ENCODE peak calls at places on chromosome 11, in six cellular contexts. Z is fibroblast of the aortic adventitia, R is heart left ventricle, C is neural progenitor cell, Y is mucosa of descending colon, H is colonic mucosa. A is an unnamed sample.

GRCh38 chr11:19258651-19259230 is 18.0 kb upstream of the E2F8 start:
- DNase-seq in Z (no peak), R (no peak), C (peak), Y (no peak), H (no peak), A (no peak)

GRCh38 chr11:122642472-122642922 is 13.0 kb upstream of the UBASH3B start:
- DNase-seq in Z (peak), R (no peak), C (no peak), Y (no peak), H (no peak), A (peak)

GRCh38 chr11:22130462-22131053 is 62.3 kb upstream of the ANO5 start:
- DNase-seq in Z (no peak), R (no peak), C (peak), Y (no peak), H (no peak), A (no peak)

GRCh38 chr11:103085758-103086365 is 6.1 kb downstream of the DCUN1D5 start:
- DNase-seq in Z (peak), R (no peak), C (no peak), Y (no peak), H (no peak), A (no peak)

GRCh38 chr11:130771708-130772107 is 144.6 kb downstream of the SNX19 start:
- DNase-seq in Z (peak), R (no peak), C (no peak), Y (no peak), H (no peak), A (no peak)

GRCh38 chr11:86999859-87000753 is 37.6 kb upstream of the TMEM135 start:
- DNase-seq in Z (peak), R (no peak), C (peak), Y (no peak), H (no peak), A (no peak)

GRCh38 chr11:103587951-103588788 is 448.3 kb upstream of the DDI1 start:
- DNase-seq in Z (peak), R (no peak), C (no peak), Y (no peak), H (no peak), A (no peak)

GRCh38 chr11:46210856-46211255 is 66.6 kb upstream of the CREB3L1 start:
- DNase-seq in Z (no peak), R (no peak), C (no peak), Y (no peak), H (no peak), A (no peak)

GRCh38 chr11:114171257-114172054 is 111.9 kb downstream of the ZBTB16 start:
- DNase-seq in Z (no peak), R (peak), C (no peak), Y (peak), H (peak), A (no peak)

GRCh38 chr11:6365659-6366058 is 24.6 kb upstream of the SMPD1 start:
- DNase-seq in Z (no peak), R (no peak), C (no peak), Y (no peak), H (peak), A (no peak)

GRCh38 chr11:65657426-65657825 is 5.3 kb downstream of the RELA start:
- DNase-seq in Z (no peak), R (no peak), C (no peak), Y (peak), H (no peak), A (no peak)

GRCh38 chr11:129093283-129093682 is 98.8 kb downstream of the ARHGAP32 start:
- DNase-seq in Z (no peak), R (no peak), C (no peak), Y (no peak), H (no peak), A (no peak)

GRCh38 chr11:37503411-37504065 is 905.5 kb upstream of the RAG2 start:
- DNase-seq in Z (no peak), R (no peak), C (no peak), Y (no peak), H (no peak), A (no peak)

GRCh38 chr11:77530879-77531278 is 57.0 kb upstream of the PAK1 start:
- DNase-seq in Z (no peak), R (no peak), C (no peak), Y (no peak), H (no peak), A (no peak)

GRCh38 chr11:134244593-134244992 is 8.6 kb downstream of the THYN1 start:
- DNase-seq in Z (no peak), R (no peak), C (peak), Y (no peak), H (no peak), A (no peak)

GRCh38 chr11:4839851-4840549 is 9.0 kb downstream of the OR51S1 start:
- DNase-seq in Z (no peak), R (no peak), C (no peak), Y (no peak), H (no peak), A (no peak)

GRCh38 chr11:70899616-70900015 is 352.8 kb downstream of the SHANK2 start:
- DNase-seq in Z (no peak), R (no peak), C (no peak), Y (no peak), H (no peak), A (no peak)

GRCh38 chr11:70517996-70518907 is 119.9 kb downstream of the CTTN start:
- DNase-seq in Z (peak), R (peak), C (no peak), Y (no peak), H (no peak), A (no peak)

GRCh38 chr11:85898456-85898855 is 43.3 kb downstream of the CCDC83 start:
- DNase-seq in Z (no peak), R (no peak), C (no peak), Y (no peak), H (no peak), A (no peak)

GRCh38 chr11:100882957-100883356 is 195.9 kb downstream of the ARHGAP42 start:
- DNase-seq in Z (no peak), R (no peak), C (no peak), Y (no peak), H (no peak), A (no peak)

GRCh38 chr11:60880189-60880588 is 12.8 kb downstream of the ZP1 start:
- DNase-seq in Z (no peak), R (no peak), C (no peak), Y (no peak), H (no peak), A (no peak)

DNA sequence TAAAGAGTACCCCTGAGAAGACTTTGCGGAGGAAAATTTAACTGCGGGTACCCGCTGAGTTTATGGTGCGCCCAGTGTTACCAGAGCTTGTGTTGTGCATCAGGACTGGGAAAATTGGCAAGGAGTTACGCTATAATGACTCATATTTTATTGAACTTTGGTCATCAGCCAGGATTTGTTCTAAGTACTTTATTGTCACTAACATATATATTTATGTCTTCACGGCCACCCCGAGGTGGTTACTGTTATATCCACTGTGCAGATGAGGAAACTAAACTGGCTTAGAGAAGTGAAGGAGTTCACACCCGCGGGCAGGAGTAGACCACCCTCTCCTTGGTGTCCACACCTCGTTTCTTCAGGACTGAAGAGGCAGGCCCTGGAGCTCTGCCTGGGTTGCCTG is 662 bp downstream of the ACCS start:
- DNase-seq in Z (peak), R (peak), C (no peak), Y (no peak), H (peak), A (peak)
- H3K4me3 ChIP-seq in Z (peak), R (peak), C (peak), Y (peak), H (peak), A (peak)

GRCh38 chr11:127474735-127475134 is 474.2 kb upstream of the KIRREL3 start:
- DNase-seq in Z (no peak), R (no peak), C (peak), Y (no peak), H (no peak), A (no peak)

GRCh38 chr11:127470485-127470884 is 469.9 kb upstream of the KIRREL3 start:
- DNase-seq in Z (no peak), R (no peak), C (peak), Y (no peak), H (no peak), A (no peak)

DNA sequence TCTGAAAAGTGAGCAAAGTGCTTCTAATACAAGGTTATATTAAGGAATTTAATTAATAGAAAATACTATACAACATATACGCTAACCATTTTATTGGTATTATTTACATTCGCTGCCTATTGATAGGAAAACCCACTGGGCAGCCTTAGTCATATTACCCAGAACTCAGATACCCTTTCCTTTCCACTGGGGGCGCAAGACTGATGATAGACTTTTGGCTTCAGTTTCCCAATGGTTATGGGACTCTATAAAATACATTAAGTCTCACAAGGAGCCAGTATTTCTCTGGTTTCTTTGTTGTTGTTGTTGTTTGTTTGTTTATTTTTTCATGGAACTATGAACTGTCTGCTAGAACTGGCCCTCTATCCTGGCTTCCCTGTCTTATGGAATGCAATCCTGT is 471.1 kb upstream of the KIRREL3 start:
- DNase-seq in Z (no peak), R (no peak), C (no peak), Y (no peak), H (no peak), A (no peak)
- TF ChIP-seq CTCF in Z (no peak), R (no peak), C (peak), Y (no peak), H (no peak), A (peak)

GRCh38 chr11:64314146-64314804 is 3.1 kb downstream of the TRMT112 start:
- DNase-seq in Z (no peak), R (no peak), C (no peak), Y (no peak), H (no peak), A (no peak)
- H3K4me3 ChIP-seq in Z (peak), R (peak), C (no peak), Y (no peak), H (no peak), A (no peak)

GRCh38 chr11:834371-835316 is 1.9 kb downstream of the CD151 start:
- DNase-seq in Z (peak), R (peak), C (no peak), Y (peak), H (peak), A (no peak)
- TF ChIP-seq CTCF in Z (no peak), R (no peak), C (no peak), Y (no peak), H (no peak), A (no peak)

GRCh38 chr11:62433141-62433543 is 14.3 kb downstream of the SCGB1A1 start:
- DNase-seq in Z (no peak), R (no peak), C (no peak), Y (no peak), H (no peak), A (no peak)
- H3K4me3 ChIP-seq in Z (no peak), R (no peak), C (no peak), Y (no peak), H (no peak), A (no peak)

GRCh38 chr11:41612415-41612814 is 153.0 kb upstream of the LRRC4C start:
- DNase-seq in Z (peak), R (no peak), C (peak), Y (no peak), H (no peak), A (no peak)
- TF ChIP-seq CTCF in Z (peak), R (no peak), C (peak), Y (no peak), H (no peak), A (peak)

DNA sequence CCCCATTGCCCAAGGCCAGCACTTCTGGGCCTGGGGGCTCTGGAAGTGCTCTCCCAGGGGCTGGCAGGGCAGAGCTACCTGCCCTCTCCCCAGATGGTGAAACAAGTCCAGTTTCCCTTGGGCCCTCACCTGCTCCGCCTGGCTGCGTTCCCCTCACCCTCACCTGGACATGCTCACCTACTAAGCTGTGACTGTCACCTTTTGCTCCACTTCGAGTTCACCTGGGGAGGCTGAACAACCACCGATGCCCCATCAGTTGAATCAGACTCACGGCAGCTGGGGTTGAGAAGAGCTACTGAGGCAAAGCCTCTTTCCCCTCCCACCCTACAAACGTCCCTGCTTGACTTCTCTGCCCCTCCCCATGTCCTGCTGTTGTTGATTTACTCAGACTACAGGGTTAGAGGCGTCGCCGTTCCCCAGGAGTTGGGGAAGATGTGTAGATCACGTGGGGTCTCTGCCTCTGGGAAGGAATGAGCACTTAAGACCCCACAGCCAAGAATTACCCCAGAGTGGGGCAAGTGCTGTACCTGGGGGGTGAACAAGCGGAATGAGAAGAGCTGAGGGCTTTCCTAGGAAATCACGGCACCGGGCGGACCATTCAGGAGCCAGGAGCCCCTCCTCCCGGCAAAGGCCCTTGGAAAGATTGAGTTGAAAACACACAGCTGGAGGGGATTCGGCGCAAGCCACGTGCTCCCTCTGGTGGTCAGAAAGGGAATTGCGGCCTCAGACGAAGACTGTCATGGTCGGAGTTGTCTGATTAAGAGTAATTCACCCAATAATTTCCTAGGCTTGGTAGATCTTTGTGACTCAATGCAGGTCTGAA is 7.1 kb downstream of the FXYD2 start:
- DNase-seq in Z (peak), R (peak), C (peak), Y (peak), H (peak), A (peak)
- H3K4me3 ChIP-seq in Z (no peak), R (no peak), C (peak), Y (no peak), H (no peak), A (peak)

GRCh38 chr11:59857444-59858434 is 8.5 kb downstream of the TCN1 start:
- DNase-seq in Z (no peak), R (no peak), C (no peak), Y (no peak), H (no peak), A (peak)

GRCh38 chr11:59865031-59865430 is 1.3 kb downstream of the TCN1 start:
- DNase-seq in Z (peak), R (no peak), C (no peak), Y (no peak), H (no peak), A (peak)

GRCh38 chr11:59859695-59860094 is 6.6 kb downstream of the TCN1 start:
- DNase-seq in Z (no peak), R (no peak), C (no peak), Y (no peak), H (no peak), A (no peak)

GRCh38 chr11:59866397-59866796 is at the start of gene TCN1:
- DNase-seq in Z (no peak), R (no peak), C (no peak), Y (no peak), H (no peak), A (peak)

DNA sequence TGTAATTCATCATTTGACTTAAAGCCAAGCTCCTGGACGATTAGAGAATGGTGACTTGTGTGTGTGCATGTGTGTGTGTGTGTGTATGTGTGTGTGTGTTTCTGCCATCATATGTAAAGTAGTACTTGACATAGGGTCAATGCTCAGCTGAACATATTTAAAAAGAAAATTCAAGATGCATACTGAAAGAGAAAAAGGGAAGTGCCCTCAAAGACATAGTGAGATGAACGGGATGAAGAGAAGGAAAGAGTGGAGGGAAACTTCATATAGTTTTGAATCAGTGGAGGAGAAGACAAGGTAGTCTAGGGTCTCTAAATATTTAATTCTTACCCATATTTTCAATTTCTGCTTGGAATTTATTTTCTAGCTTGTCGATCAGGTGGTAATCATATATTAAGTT is 4.0 kb downstream of the TCN1 start:
- DNase-seq in Z (no peak), R (no peak), C (no peak), Y (no peak), H (no peak), A (no peak)
- TF ChIP-seq CTCF in Z (no peak), R (no peak), C (no peak), Y (no peak), H (no peak), A (no peak)

GRCh38 chr11:3243880-3244279 is 11.7 kb upstream of the MRGPRE start:
- DNase-seq in Z (no peak), R (no peak), C (no peak), Y (no peak), H (no peak), A (no peak)
- H3K4me3 ChIP-seq in Z (no peak), R (no peak), C (no peak), Y (no peak), H (no peak), A (no peak)

A was measured in epithelial cell of proximal tubule.